ENCODE peak calls at places on chromosomes 12 and 14, in eight cellular contexts. Q is HCT116, K is GM23338, A is A549, S is SK-N-SH, U is GM12878, G is K562, Z is HepG2. P is an unnamed sample.

GRCh38 chr12:85642810-85643209 is 193.4 kb downstream of the RASSF9 start:
- DNase-seq in G (no peak), S (no peak), A (no peak), U (no peak), Z (peak), K (peak), Q (no peak), P (no peak)

GRCh38 chr12:124396544-124397398 is 101.9 kb downstream of the RFLNA start:
- DNase-seq in Z (no peak), S (peak), A (no peak), U (no peak), G (peak), Q (no peak), K (no peak), P (no peak)

GRCh38 chr14:54727929-54728328 is 161.0 kb downstream of the SAMD4A start:
- DNase-seq in S (no peak), K (no peak), U (no peak), G (no peak), A (no peak), Q (no peak), Z (no peak), P (no peak)

GRCh38 chr12:132238487-132239248 is 90.7 kb downstream of the GALNT9 start:
- DNase-seq in Q (no peak), G (no peak), U (no peak), S (no peak), K (no peak), Z (no peak), A (no peak), P (no peak)

GRCh38 chr12:96047621-96048211 is 12.3 kb upstream of the LTA4H start:
- DNase-seq in G (peak), Z (peak), U (peak), Q (peak), S (no peak), K (no peak), A (peak), P (no peak)

GRCh38 chr12:71125515-71125914 is 32.3 kb downstream of the TSPAN8 start:
- DNase-seq in U (no peak), Z (peak), K (no peak), Q (no peak), G (peak), S (peak), A (no peak), P (no peak)

GRCh38 chr12:12157424-12157823 is 86.7 kb downstream of the BCL2L14 start:
- DNase-seq in K (no peak), Q (no peak), S (no peak), Z (no peak), G (no peak), A (no peak), U (no peak), P (no peak)

GRCh38 chr12:754238-754816 is 1.9 kb downstream of the WNK1 start:
- DNase-seq in U (no peak), A (no peak), Q (no peak), K (no peak), S (no peak), Z (no peak), G (peak), P (no peak)

DNA sequence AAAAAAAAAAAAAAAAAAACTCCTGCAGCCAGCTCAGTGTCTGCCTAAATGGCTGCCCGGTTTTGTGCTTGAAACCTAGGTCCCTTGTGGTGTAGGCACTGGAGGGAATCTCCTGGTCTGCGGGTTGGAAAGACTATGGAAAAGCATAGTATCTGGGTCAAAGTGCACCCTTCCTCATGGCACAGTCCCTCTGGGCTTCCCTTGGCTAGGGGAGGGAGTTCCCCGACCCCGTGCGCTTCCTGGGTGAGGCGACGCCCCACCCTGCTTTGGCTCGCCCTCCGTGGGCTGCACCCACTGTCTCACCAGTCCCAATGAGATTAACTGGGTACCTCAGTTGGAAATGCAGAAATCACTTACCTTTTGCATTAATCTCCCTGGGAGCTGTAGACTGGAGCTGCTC is 14.3 kb downstream of the PTCSC3 start:
- DNase-seq in S (no peak), A (no peak), K (no peak), Z (no peak), Q (no peak), U (no peak), G (no peak), P (no peak)
- TF ChIP-seq REST in S (no peak), A (no peak), K (no peak), Z (no peak), Q (no peak), U (no peak), G (no peak), P (no peak)

DNA sequence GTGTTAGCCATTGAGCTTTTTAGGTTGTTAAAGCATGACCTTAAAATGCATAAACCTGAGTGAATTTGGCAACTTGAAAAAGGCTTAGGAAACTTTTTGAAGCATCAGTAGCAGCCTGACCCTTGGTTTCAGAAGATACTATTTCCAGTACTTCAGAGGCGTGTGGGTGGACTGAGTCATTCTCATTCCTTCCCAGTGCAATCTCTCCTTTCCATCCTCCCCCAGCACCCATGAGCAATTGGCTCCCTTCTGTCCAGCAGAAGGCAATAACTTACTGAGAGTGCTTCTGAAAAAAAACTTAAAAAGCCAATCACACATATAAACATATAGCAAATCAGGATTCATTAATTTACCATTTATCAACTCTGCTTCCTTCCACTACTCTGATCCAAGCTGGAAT is 299.3 kb upstream of the STXBP6 start:
- DNase-seq in G (no peak), Q (no peak), U (no peak), Z (no peak), A (no peak), S (no peak), K (no peak), P (no peak)
- TF ChIP-seq REST in G (no peak), Q (no peak), U (no peak), Z (no peak), A (no peak), S (no peak), K (no peak), P (no peak)

GRCh38 chr14:100891501-100892445 is 11.7 kb downstream of the RTL1 start:
- DNase-seq in G (no peak), K (no peak), S (no peak), U (no peak), A (no peak), Z (no peak), Q (no peak), P (no peak)
- TF ChIP-seq REST in G (no peak), K (no peak), S (no peak), U (no peak), A (no peak), Z (no peak), Q (no peak), P (no peak)

GRCh38 chr12:118354903-118355302 is 17.8 kb downstream of the TAOK3 start:
- DNase-seq in Q (no peak), Z (no peak), S (no peak), U (no peak), K (no peak), A (no peak), G (no peak), P (no peak)
- TF ChIP-seq REST in Q (no peak), Z (no peak), S (no peak), U (no peak), K (no peak), A (no peak), G (no peak), P (no peak)

GRCh38 chr12:3803865-3804472 is 51.1 kb upstream of the CRACR2A start:
- DNase-seq in K (peak), Q (peak), G (peak), U (peak), Z (peak), S (peak), A (peak), P (peak)
- TF ChIP-seq REST in K (no peak), Q (no peak), G (no peak), U (no peak), Z (no peak), S (no peak), A (no peak), P (no peak)